ENCODE peak calls at places on chromosomes 6 and 20, in ten cellular contexts. Y is upper lobe of right lung; E is colonic mucosa; P is endodermal cell; C is hepatocyte; S is H1; Q is lower lobe of right lung; G is tibial artery; V is effector memory CD4-positive, alpha-beta T cell; N is WERI-Rb-1. O is an unnamed sample.
A peak's percentile ranks its signal among the peaks of the same experiment; 100 is the strongest.

GRCh38 chr6:43222418-43223059 is 6.7 kb downstream of the DNPH1 start:
- DNase-seq in P (no peak), S (no peak), V (no peak), C (no peak), G (peak; percentile 33), Y (no peak), Q (no peak), N (no peak), E (no peak), O (no peak)

GRCh38 chr6:155936551-155936950 is 480.9 kb upstream of the NOX3 start:
- DNase-seq in N (no peak), E (no peak), P (no peak), S (no peak), C (no peak), G (peak; percentile 80), V (no peak), Q (no peak), Y (no peak), O (no peak)

GRCh38 chr6:134363323-134364039 is 45.6 kb upstream of the SGK1 start:
- DNase-seq in G (no peak), P (no peak), V (no peak), N (no peak), E (no peak), S (no peak), Y (no peak), Q (no peak), C (no peak), O (no peak)

GRCh38 chr6:150491131-150491795 is 108.4 kb upstream of the PLEKHG1 start:
- DNase-seq in S (no peak), C (peak; percentile 26), P (no peak), Q (no peak), N (no peak), G (no peak), V (no peak), E (no peak), Y (no peak), O (no peak)

GRCh38 chr6:84304881-84305280 is 77.4 kb upstream of the CEP162 start:
- DNase-seq in G (no peak), V (no peak), N (no peak), C (no peak), P (no peak), Q (no peak), E (no peak), Y (no peak), S (no peak), O (no peak)

GRCh38 chr6:151692216-151692615 is 115.3 kb upstream of the ESR1 start:
- DNase-seq in S (no peak), N (no peak), V (no peak), Q (no peak), P (no peak), G (no peak), Y (no peak), C (no peak), E (no peak), O (no peak)

GRCh38 chr6:6220718-6221117 is 99.7 kb downstream of the F13A1 start:
- DNase-seq in N (no peak), S (no peak), C (no peak), V (no peak), E (no peak), Q (no peak), Y (no peak), P (no peak), G (no peak), O (no peak)

GRCh38 chr20:38588303-38588702 is 7.3 kb downstream of the ADIG start:
- DNase-seq in Y (no peak), V (no peak), P (no peak), Q (no peak), N (no peak), G (no peak), S (no peak), C (no peak), E (no peak), O (no peak)

GRCh38 chr6:69693749-69694148 is 103.1 kb downstream of the LMBRD1 start:
- DNase-seq in Y (no peak), N (no peak), C (no peak), E (no peak), P (no peak), V (no peak), G (no peak), Q (no peak), S (no peak), O (no peak)

GRCh38 chr6:104829183-104829958 is 30.3 kb downstream of the HACE1 start:
- DNase-seq in E (no peak), P (no peak), N (no peak), C (no peak), Y (no peak), S (no peak), V (no peak), Q (no peak), G (no peak), O (no peak)

GRCh38 chr20:15241696-15242095 is 904.3 kb upstream of the FLRT3 start:
- DNase-seq in Y (no peak), P (no peak), G (no peak), S (no peak), N (no peak), Q (no peak), E (no peak), C (no peak), V (no peak), O (no peak)

GRCh38 chr6:14310955-14311354 is 193.4 kb downstream of the CD83 start:
- DNase-seq in G (no peak), Q (peak; percentile 63), P (no peak), S (no peak), V (no peak), N (no peak), C (peak; percentile 77), Y (peak; percentile 66), E (no peak), O (no peak)

GRCh38 chr6:153325661-153326060 is 194.6 kb upstream of the RGS17 start:
- DNase-seq in V (no peak), E (no peak), C (no peak), Q (no peak), S (no peak), Y (no peak), P (no peak), G (no peak), N (no peak), O (no peak)

GRCh38 chr6:38974389-38975133 is 74.0 kb upstream of the GLP1R start:
- DNase-seq in G (no peak), S (no peak), Y (no peak), V (no peak), Q (no peak), C (peak; percentile 51), E (no peak), P (no peak), N (no peak), O (no peak)

GRCh38 chr6:7728855-7729590 is 3.1 kb downstream of the BMP6 start:
- DNase-seq in Y (no peak), P (peak; percentile 60), N (no peak), S (no peak), G (no peak), V (no peak), C (no peak), Q (no peak), E (no peak), O (no peak)

GRCh38 chr6:144840619-144841018 is 555.5 kb downstream of the UTRN start:
- DNase-seq in V (no peak), E (no peak), G (no peak), P (no peak), N (no peak), S (no peak), C (no peak), Q (no peak), Y (no peak), O (no peak)
- H3K27me3 ChIP-seq in V (no peaks in the 10 kb centered on the region), E (no peaks in the 10 kb centered on the region), G (no peaks in the 10 kb centered on the region), P (no peaks in the 10 kb centered on the region), N (no peaks in the 10 kb centered on the region), S (no peaks in the 10 kb centered on the region), C (no peaks in the 10 kb centered on the region), Q (no peaks in the 10 kb centered on the region), Y (no peaks in the 10 kb centered on the region), O (no peaks in the 10 kb centered on the region)

DNA sequence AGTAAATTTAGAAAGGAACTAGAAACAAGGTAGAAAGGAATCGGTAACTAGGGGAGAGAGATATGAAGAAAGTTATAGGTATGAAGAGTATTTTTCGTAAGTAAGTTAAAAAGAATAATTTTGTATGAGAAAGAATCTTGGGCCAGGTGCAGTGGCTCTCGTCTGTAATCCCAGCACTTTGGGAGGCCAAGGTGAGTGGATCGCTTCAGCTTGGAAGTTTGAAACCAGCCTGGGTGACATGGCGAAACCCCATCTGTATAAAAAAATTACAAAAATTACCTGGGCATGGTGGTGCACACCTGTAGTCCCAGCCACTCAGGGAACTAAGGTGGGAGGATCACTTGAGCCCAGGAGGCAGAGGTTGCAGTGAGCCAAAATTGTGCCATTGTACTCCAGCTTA is 42.0 kb downstream of the TCP11 start:
- DNase-seq in V (no peak), C (no peak), S (no peak), Y (no peak), E (no peak), Q (no peak), P (no peak), N (no peak), G (no peak), O (no peak)
- H3K9me3 ChIP-seq in V (no peaks in the 10 kb centered on the region), C (no peaks in the 10 kb centered on the region), S (no peaks in the 10 kb centered on the region), Y (no peaks in the 10 kb centered on the region), E (no peaks in the 10 kb centered on the region), Q (no peaks in the 10 kb centered on the region), P (peaks cover 5% of the 10 kb centered on the region), N (peaks cover 5% of the 10 kb centered on the region), G (no peaks in the 10 kb centered on the region), O (no peaks in the 10 kb centered on the region)

DNA sequence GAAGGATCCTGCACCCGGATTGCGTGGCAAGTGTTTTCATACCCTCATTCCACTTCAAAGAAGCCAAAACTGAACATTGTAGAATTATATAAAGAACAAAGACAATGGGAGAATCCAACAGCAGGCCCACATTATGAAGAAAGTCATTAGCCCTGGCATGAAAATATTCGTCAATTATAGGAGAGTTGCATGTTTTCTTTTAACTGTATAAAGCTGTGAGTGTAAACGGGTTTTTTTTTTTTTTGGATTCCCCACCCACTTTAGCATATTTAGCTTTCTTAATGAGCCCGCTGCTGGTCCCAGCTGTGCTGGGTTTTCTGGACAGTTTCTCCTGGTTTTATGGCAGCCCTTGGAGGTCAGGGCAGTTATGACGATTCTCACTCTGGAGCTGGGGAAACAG is 23.9 kb upstream of the SULF2 start:
- DNase-seq in N (no peak), G (no peak), P (no peak), V (no peak), S (no peak), Y (no peak), E (no peak), Q (no peak), C (no peak), O (no peak)
- H3K27ac ChIP-seq in N (no peak overlapping the region), G (no peak overlapping the region), P (no peak overlapping the region), V (no peak overlapping the region), S (no peak overlapping the region), Y (no peak overlapping the region), E (no peak overlapping the region), Q (no peak overlapping the region), C (no peak overlapping the region), O (no peak overlapping the region)

DNA sequence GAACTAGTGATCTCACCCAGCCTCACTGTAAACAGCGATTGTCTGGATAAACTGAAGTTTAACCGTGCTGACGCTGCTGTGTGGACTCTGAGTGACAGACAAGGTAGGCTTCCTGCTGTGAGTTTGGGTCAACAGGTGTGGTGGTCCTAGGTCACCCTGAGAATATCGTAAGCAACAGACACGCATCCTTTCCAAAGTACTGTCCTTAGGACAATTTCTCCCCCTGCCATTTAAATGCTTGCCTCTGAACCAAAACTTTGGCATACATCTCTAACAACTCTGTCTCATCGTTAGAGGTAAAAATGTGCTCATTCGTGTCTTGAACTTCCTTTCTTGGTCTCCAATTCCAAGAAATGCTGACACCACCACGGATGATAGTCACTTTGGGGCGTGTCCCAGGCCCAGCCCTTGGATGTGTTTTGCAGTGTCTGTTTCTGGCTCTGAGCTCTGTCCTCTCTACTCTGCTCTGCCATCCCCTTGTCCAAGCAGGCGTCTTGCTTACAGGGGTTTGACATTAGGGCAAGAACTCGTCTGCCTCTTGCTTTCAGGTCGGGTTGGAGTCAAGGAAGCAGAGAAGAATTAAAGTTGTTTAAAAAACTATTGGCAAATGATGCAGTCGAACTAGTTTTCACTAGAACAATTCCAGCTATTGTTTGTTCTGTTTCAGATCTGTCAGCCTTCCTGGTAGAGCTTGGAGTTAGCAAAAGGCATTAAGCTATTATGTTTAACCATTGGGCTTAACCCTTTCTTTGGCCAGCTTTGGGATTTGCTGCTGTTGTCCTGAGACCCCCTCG is 95.6 kb downstream of the EYA2 start:
- DNase-seq in E (peak; percentile 40), V (no peak), S (no peak), Q (no peak), C (no peak), N (no peak), P (no peak), Y (no peak), G (no peak), O (no peak)
- H3K27me3 ChIP-seq in E (no peaks in the 10 kb centered on the region), V (no peaks in the 10 kb centered on the region), S (no peaks in the 10 kb centered on the region), Q (peaks cover 9% of the 10 kb centered on the region), C (no peaks in the 10 kb centered on the region), N (no peaks in the 10 kb centered on the region), P (no peaks in the 10 kb centered on the region), Y (peaks cover 12% of the 10 kb centered on the region), G (no peaks in the 10 kb centered on the region), O (no peaks in the 10 kb centered on the region)